ENCODE peak calls at places on chromosomes 12 and 14, in ten cellular contexts. O is CD8-positive, alpha-beta T cell; X is CD8-positive, alpha-beta memory T cell; P is SK-N-SH; A is A549; G is cardiac muscle cell; E is WERI-Rb-1; D is colonic mucosa; N is body of pancreas; W is HCT116. S is an unnamed sample. For H3K9me3, the result is how much of the 10 kb centered on the place peaks cover.

GRCh38 chr12:130839770-130840355 is 813 bp upstream of the STX2 start:
- DNase-seq in E (peak), O (no peak), X (no peak), N (no peak), A (no peak), D (no peak), P (no peak), W (no peak), G (no peak), S (no peak)

GRCh38 chr12:46933947-46934346 is 108.2 kb upstream of the SLC38A4 start:
- DNase-seq in G (peak), E (no peak), P (no peak), W (no peak), A (peak), O (no peak), D (no peak), N (no peak), X (no peak), S (no peak)

GRCh38 chr14:71380271-71380670 is 473.0 kb downstream of the PCNX1 start:
- DNase-seq in A (no peak), P (no peak), G (peak), O (no peak), D (no peak), E (no peak), N (no peak), W (no peak), X (no peak), S (no peak)

GRCh38 chr12:94057262-94058151 is 90.9 kb upstream of the PLXNC1 start:
- DNase-seq in P (no peak), X (no peak), E (no peak), G (no peak), D (no peak), W (no peak), N (no peak), A (no peak), O (no peak), S (no peak)

GRCh38 chr14:91405241-91405721 is 12.3 kb downstream of the CCDC88C start:
- DNase-seq in P (no peak), D (no peak), N (peak), G (no peak), E (no peak), X (peak), A (no peak), O (peak), W (no peak), S (no peak)

GRCh38 chr14:73465833-73466532 is 7.6 kb upstream of the NUMB start:
- DNase-seq in W (no peak), E (no peak), O (no peak), P (no peak), X (no peak), N (no peak), G (no peak), A (no peak), D (no peak), S (no peak)

GRCh38 chr12:73301530-73301929 is 1029.4 kb downstream of the TRHDE start:
- DNase-seq in N (no peak), O (no peak), E (no peak), W (no peak), G (no peak), A (no peak), D (no peak), P (no peak), X (no peak), S (no peak)

GRCh38 chr14:49339130-49339529 is 247.1 kb downstream of the RPS29 start:
- DNase-seq in O (no peak), E (no peak), P (no peak), W (no peak), G (no peak), X (no peak), A (no peak), N (no peak), D (no peak), S (no peak)

GRCh38 chr12:78403681-78404080 is 460.9 kb upstream of the SYT1 start:
- DNase-seq in D (no peak), W (no peak), N (no peak), O (no peak), P (no peak), A (no peak), X (no peak), G (no peak), E (no peak), S (no peak)

GRCh38 chr12:78928200-78929074 is 63.9 kb downstream of the SYT1 start:
- DNase-seq in P (no peak), A (peak), X (no peak), E (no peak), W (peak), O (no peak), N (no peak), G (no peak), D (no peak), S (peak)

GRCh38 chr12:52155048-52155868 is 36.6 kb downstream of the KRT80 start:
- DNase-seq in E (no peak), A (no peak), W (no peak), X (peak), N (no peak), D (peak), O (peak), G (no peak), P (no peak), S (no peak)

GRCh38 chr14:97106609-97107008 is 309.4 kb downstream of the VRK1 start:
- DNase-seq in O (no peak), A (no peak), W (peak), G (no peak), D (no peak), P (no peak), E (no peak), N (no peak), X (no peak), S (no peak)

GRCh38 chr12:94074970-94075695 is 73.2 kb upstream of the PLXNC1 start:
- DNase-seq in P (peak), X (no peak), G (peak), A (peak), D (peak), O (no peak), N (peak), E (peak), W (peak), S (peak)

GRCh38 chr12:57176846-57177245 is 29.4 kb upstream of the LRP1-AS start:
- DNase-seq in A (no peak), O (no peak), G (no peak), X (no peak), D (no peak), P (no peak), N (no peak), W (no peak), E (no peak), S (no peak)

GRCh38 chr12:17982556-17982955 is 107.4 kb downstream of the RERGL start:
- DNase-seq in W (no peak), A (no peak), N (no peak), O (no peak), G (no peak), D (no peak), P (no peak), X (no peak), E (no peak), S (no peak)

GRCh38 chr14:90426663-90427062 is 29.8 kb downstream of the CALM1 start:
- DNase-seq in N (peak), E (no peak), O (no peak), W (no peak), G (peak), X (no peak), D (peak), A (no peak), P (peak), S (peak)

GRCh38 chr14:34252227-34252626 is 209.8 kb downstream of the SPTSSA start:
- DNase-seq in E (no peak), W (no peak), P (no peak), G (no peak), O (no peak), A (no peak), D (no peak), N (no peak), X (no peak), S (no peak)

GRCh38 chr14:92726933-92727262 is 21.5 kb downstream of the LGMN start:
- DNase-seq in N (no peak), E (no peak), D (no peak), A (no peak), P (no peak), G (no peak), W (no peak), X (no peak), O (no peak), S (no peak)

GRCh38 chr14:94027566-94028449 is 1.7 kb downstream of the OTUB2 start:
- DNase-seq in E (no peak), W (no peak), P (no peak), O (no peak), X (no peak), D (no peak), A (no peak), G (no peak), N (no peak), S (no peak)

GRCh38 chr12:113040722-113041168 is 15.8 kb upstream of the DTX1 start:
- DNase-seq in N (peak), X (no peak), P (no peak), E (peak), A (peak), G (no peak), O (no peak), D (no peak), W (peak), S (no peak)

GRCh38 chr14:68892961-68893360 is 86.1 kb downstream of the ACTN1 start:
- DNase-seq in P (no peak), A (no peak), X (no peak), W (no peak), G (no peak), E (no peak), O (no peak), D (no peak), N (no peak), S (peak)

GRCh38 chr14:63508033-63508432 is 35.1 kb downstream of the PPP2R5E start:
- DNase-seq in W (no peak), O (no peak), N (no peak), E (no peak), A (no peak), D (no peak), P (no peak), X (peak), G (no peak), S (no peak)

GRCh38 chr12:90953956-90954421 is 987 bp downstream of the CCER1 start:
- DNase-seq in N (no peak), O (no peak), W (no peak), P (no peak), E (no peak), G (no peak), D (no peak), A (no peak), X (no peak), S (peak)

GRCh38 chr14:53354331-53354730 is 201.2 kb upstream of the DDHD1 start:
- DNase-seq in X (no peak), D (no peak), P (no peak), N (no peak), G (no peak), E (no peak), A (no peak), W (no peak), O (no peak), S (no peak)

GRCh38 chr12:105156260-105156659 is 48.7 kb downstream of the WASHC4 start:
- DNase-seq in N (no peak), E (no peak), W (no peak), D (no peak), A (no peak), O (no peak), P (no peak), G (no peak), X (no peak), S (no peak)

GRCh38 chr12:119902084-119902509 is 25.0 kb upstream of the CIT start:
- DNase-seq in W (peak), D (peak), O (peak), P (peak), E (peak), N (peak), G (peak), X (peak), A (peak), S (peak)

GRCh38 chr12:26109343-26109841 is 15.4 kb downstream of the BHLHE41 start:
- DNase-seq in W (no peak), E (no peak), O (no peak), N (peak), D (no peak), A (no peak), X (no peak), P (no peak), G (no peak), S (no peak)

GRCh38 chr12:74538491-74539258 is 1.0 kb downstream of the ATXN7L3B start:
- DNase-seq in A (no peak), D (peak), N (peak), W (no peak), X (peak), E (no peak), O (no peak), G (peak), P (peak), S (no peak)

GRCh38 chr12:109947511-109947910 is 47.4 kb downstream of the TCHP start:
- DNase-seq in O (no peak), N (no peak), G (no peak), D (no peak), A (no peak), P (no peak), X (no peak), W (no peak), E (no peak), S (no peak)

GRCh38 chr12:56989866-56990610 is 16.3 kb downstream of the ZBTB39 start:
- DNase-seq in W (no peak), E (no peak), A (no peak), D (no peak), O (no peak), G (no peak), X (no peak), N (no peak), P (no peak), S (no peak)

GRCh38 chr12:82461393-82461792 is 103.1 kb downstream of the METTL25 start:
- DNase-seq in A (peak), P (no peak), G (no peak), D (no peak), X (no peak), N (no peak), W (no peak), E (no peak), O (no peak), S (no peak)

GRCh38 chr12:116650062-116650461 is 87.8 kb downstream of the SPRING1 start:
- DNase-seq in D (no peak), P (no peak), A (no peak), X (no peak), E (no peak), O (no peak), N (no peak), G (no peak), W (no peak), S (no peak)

DNA sequence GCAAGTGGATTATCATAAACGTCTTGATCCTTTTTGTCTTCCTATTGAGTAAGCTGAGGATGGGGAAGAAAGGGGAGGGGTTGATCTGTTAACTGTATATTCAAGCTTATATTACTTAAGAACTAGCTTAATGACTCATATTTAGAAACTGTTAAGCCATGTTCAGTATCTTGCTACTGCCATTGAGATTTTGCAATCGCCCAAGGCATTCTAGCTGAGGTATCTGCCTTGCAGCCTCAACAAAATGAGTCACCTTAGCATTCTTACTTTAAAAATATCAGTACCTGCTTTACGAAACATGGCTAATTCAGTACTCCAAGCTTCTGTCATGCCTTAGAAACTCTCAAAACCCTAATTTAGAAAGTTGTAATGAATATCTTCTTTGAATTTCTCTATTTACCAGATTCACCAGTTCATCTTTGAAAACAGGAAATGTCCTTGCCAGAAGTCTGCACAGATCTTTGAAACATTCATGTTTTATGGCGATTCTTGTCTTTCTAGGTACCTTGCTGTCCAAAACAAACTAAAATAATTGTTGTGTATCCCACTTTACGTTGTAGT is 76.1 kb downstream of the ALG10B start:
- DNase-seq in D (no peak), O (no peak), P (no peak), X (no peak), E (no peak), N (no peak), G (no peak), W (no peak), A (no peak), S (no peak)
- H3K9me3 ChIP-seq in D (under half), O (under half), P (under half), X (under half), E (under half), N (under half), G (under half), W (under half), A (under half), S (under half)

DNA sequence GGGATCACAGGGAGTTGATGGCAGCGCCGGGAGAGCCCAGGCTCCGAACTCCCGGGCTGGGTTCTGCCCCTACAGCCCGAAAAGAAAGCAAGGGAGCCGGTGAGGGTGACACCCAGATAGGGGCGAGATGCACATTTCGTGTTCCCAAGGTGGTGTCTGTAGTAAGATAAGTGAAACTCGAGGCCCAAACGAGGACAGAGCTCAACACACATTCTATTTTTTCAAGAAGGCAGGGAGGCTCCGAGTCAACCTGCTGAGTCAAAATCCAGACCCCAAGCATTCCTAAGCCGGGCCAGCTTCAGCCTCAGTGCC is 24.2 kb upstream of the YY1 start:
- DNase-seq in X (no peak), E (no peak), P (no peak), G (no peak), D (no peak), A (no peak), O (no peak), N (no peak), W (no peak), S (no peak)
- H3K4me3 ChIP-seq in X (peak), E (peak), P (peak), G (no peak), D (peak), A (peak), O (peak), N (peak), W (peak), S (no peak)

GRCh38 chr14:59844414-59844813 is 26.2 kb downstream of the RTN1 start:
- DNase-seq in P (no peak), G (no peak), A (no peak), D (no peak), E (no peak), N (peak), O (no peak), W (no peak), X (no peak), S (no peak)

GRCh38 chr14:59848671-59849070 is 21.9 kb downstream of the RTN1 start:
- DNase-seq in D (no peak), G (no peak), E (no peak), O (no peak), W (no peak), P (no peak), N (no peak), X (no peak), A (no peak), S (no peak)

GRCh38 chr14:59847711-59848110 is 22.9 kb downstream of the RTN1 start:
- DNase-seq in X (no peak), N (no peak), D (no peak), W (no peak), G (no peak), A (no peak), O (no peak), P (no peak), E (no peak), S (no peak)

GRCh38 chr14:59845245-59845644 is 25.3 kb downstream of the RTN1 start:
- DNase-seq in W (no peak), P (no peak), O (no peak), D (no peak), A (no peak), E (no peak), N (no peak), X (no peak), G (no peak), S (no peak)

GRCh38 chr14:59846595-59846994 is 24.0 kb downstream of the RTN1 start:
- DNase-seq in O (no peak), D (no peak), A (no peak), X (no peak), W (no peak), G (no peak), E (no peak), P (no peak), N (no peak), S (no peak)
- H3K9me3 ChIP-seq in O (under half), D (under half), A (under half), X (under half), W (under half), G (under half), E (under half), P (under half), N (under half), S (under half)

GRCh38 chr12:1629338-1630080 is 478 bp downstream of the WNT5B start:
- DNase-seq in E (peak), N (peak), D (peak), O (no peak), A (no peak), W (no peak), G (peak), P (peak), X (no peak), S (peak)
- H3K4me3 ChIP-seq in E (peak), N (peak), D (peak), O (peak), A (peak), W (peak), G (peak), P (peak), X (no peak), S (peak)

GRCh38 chr14:106877527-106877926 is 1351.1 kb downstream of the TMEM121 start:
- DNase-seq in P (no peak), E (no peak), D (no peak), A (no peak), N (no peak), O (no peak), W (no peak), X (no peak), G (no peak), S (no peak)
- H3K9me3 ChIP-seq in P (under half), E (under half), D (under half), A (under half), N (under half), O (under half), W (under half), X (under half), G (under half), S (under half)

GRCh38 chr12:24993756-24994155 is 44.9 kb upstream of the BCAT1 start:
- DNase-seq in X (no peak), A (no peak), O (no peak), W (no peak), G (no peak), N (no peak), D (no peak), P (no peak), E (no peak), S (no peak)

GRCh38 chr12:24996820-24997219 is 47.9 kb upstream of the BCAT1 start:
- DNase-seq in E (no peak), O (no peak), D (no peak), X (no peak), P (no peak), A (no peak), N (no peak), G (no peak), W (no peak), S (no peak)

GRCh38 chr12:24996102-24996797 is 47.3 kb upstream of the BCAT1 start:
- DNase-seq in O (no peak), A (no peak), E (no peak), D (no peak), W (no peak), N (no peak), X (no peak), P (no peak), G (no peak), S (no peak)

GRCh38 chr12:24997970-24998582 is 49.2 kb upstream of the BCAT1 start:
- DNase-seq in D (no peak), W (no peak), N (no peak), X (no peak), E (no peak), P (no peak), O (no peak), A (no peak), G (no peak), S (no peak)

GRCh38 chr12:24997496-24997895 is 48.6 kb upstream of the BCAT1 start:
- DNase-seq in N (no peak), E (no peak), A (no peak), G (no peak), X (no peak), P (no peak), O (no peak), D (no peak), W (no peak), S (no peak)
- H3K4me3 ChIP-seq in N (no peak), E (no peak), A (no peak), G (no peak), X (no peak), P (no peak), O (no peak), D (no peak), W (no peak), S (no peak)

DNA sequence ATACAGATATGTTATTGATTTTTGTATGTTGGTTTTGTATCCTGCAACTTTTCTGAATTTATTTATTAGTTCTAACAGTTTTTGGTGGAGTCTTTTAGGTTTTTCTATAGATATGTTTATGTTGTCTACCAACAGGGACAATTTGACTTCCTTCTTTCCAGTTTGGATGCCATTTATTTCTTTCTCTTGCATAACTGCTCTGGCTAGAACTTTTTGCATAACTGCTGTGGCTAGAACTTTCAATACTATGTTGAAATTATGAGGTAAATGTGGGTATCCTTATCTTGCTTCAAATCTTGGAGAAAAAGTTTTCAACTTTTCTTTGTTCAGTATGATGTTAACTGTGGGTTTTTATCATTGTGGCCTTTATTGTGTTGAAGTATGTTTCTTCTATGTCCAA is 39.9 kb upstream of the PLBD1 start:
- DNase-seq in P (no peak), D (no peak), O (no peak), E (no peak), W (no peak), G (no peak), X (no peak), A (no peak), N (no peak), S (no peak)
- H3K9me3 ChIP-seq in P (under half), D (under half), O (under half), E (under half), W (under half), G (under half), X (under half), A (under half), N (under half), S (under half)